ENCODE peak calls at places on chromosomes 16 and 17, in four cellular contexts. Q is HS-5, U is thoracic aorta, R is AG10803. J is an unnamed sample.

GRCh38 chr16:68993885-68994284 is 111.6 kb upstream of the HAS3 start:
- DNase-seq in Q (peak), U (no peak), R (peak), J (no peak)

GRCh38 chr16:59088401-59088800 is 354.3 kb upstream of the GOT2 start:
- DNase-seq in Q (no peak), U (no peak), R (peak), J (no peak)

GRCh38 chr17:63819585-63820537 is 7.4 kb upstream of the PSMC5 start:
- DNase-seq in Q (no peak), U (no peak), R (no peak), J (no peak)

GRCh38 chr17:75816693-75817092 is 27.5 kb downstream of the UNC13D start:
- DNase-seq in Q (no peak), U (no peak), R (no peak), J (no peak)

GRCh38 chr16:11262915-11263314 is 6.2 kb downstream of the TNP2 start:
- DNase-seq in Q (no peak), U (no peak), R (no peak), J (no peak)

GRCh38 chr16:75109732-75110243 is 6.8 kb downstream of the LDHD start:
- DNase-seq in Q (no peak), U (no peak), R (no peak), J (peak)

GRCh38 chr17:32878211-32878610 is 1.3 kb upstream of the MYO1D start:
- DNase-seq in Q (no peak), U (peak), R (peak), J (no peak)

GRCh38 chr17:14318906-14319205 is 18.0 kb downstream of the HS3ST3B1 start:
- DNase-seq in Q (no peak), U (no peak), R (no peak), J (no peak)

GRCh38 chr16:7378024-7378695 is 45.5 kb downstream of the RBFOX1 start:
- DNase-seq in Q (no peak), U (no peak), R (no peak), J (no peak)

GRCh38 chr16:3158014-3158497 is 23.2 kb downstream of the ZNF213 start:
- DNase-seq in Q (no peak), U (no peak), R (no peak), J (no peak)

GRCh38 chr17:49514374-49514738 is 19.3 kb downstream of the NGFR start:
- DNase-seq in Q (no peak), U (no peak), R (no peak), J (no peak)

GRCh38 chr16:80060470-80060869 is 459.9 kb upstream of the MAF start:
- DNase-seq in Q (no peak), U (no peak), R (no peak), J (no peak)

GRCh38 chr16:53840472-53840871 is 136.5 kb downstream of the FTO start:
- DNase-seq in Q (no peak), U (no peak), R (no peak), J (no peak)

GRCh38 chr17:67022451-67022810 is 21.9 kb upstream of the CACNG1 start:
- DNase-seq in Q (no peak), U (no peak), R (no peak), J (no peak)

J was measured in NCI-H2029.